ENCODE peak calls at places on chromosomes 7 and 10, in five cellular contexts. V is CD8-positive, alpha-beta T cell; S is neural crest cell; X is pancreas; O is esophagus squamous epithelium. E is an unnamed sample.

GRCh38 chr10:490891-491571 is 198.4 kb downstream of the DIP2C start:
- DNase-seq in V (no peak), S (no peak), X (no peak), O (no peak), E (peak)

GRCh38 chr10:96271017-96271815 is at the start of gene BLNK:
- DNase-seq in O (peak), S (no peak), V (no peak), X (peak), E (no peak)

GRCh38 chr10:73625004-73625883 is 16.0 kb downstream of the MYOZ1 start:
- DNase-seq in S (peak), O (no peak), V (no peak), X (no peak), E (peak)

GRCh38 chr7:47681241-47681810 is 99.4 kb upstream of the TNS3 start:
- DNase-seq in V (no peak), O (no peak), S (no peak), X (no peak), E (no peak)

GRCh38 chr10:43039629-43040481 is 37.0 kb upstream of the RET start:
- DNase-seq in V (no peak), S (no peak), X (no peak), O (no peak), E (no peak)

GRCh38 chr7:51315393-51316261 is 982 bp downstream of the COBL start:
- DNase-seq in S (peak), O (no peak), X (peak), V (no peak), E (peak)

GRCh38 chr10:31042670-31043069 is 11.0 kb upstream of the ZNF438 start:
- DNase-seq in X (no peak), V (no peak), O (no peak), S (no peak), E (no peak)

GRCh38 chr7:34837826-34838225 is 179.8 kb downstream of the NPSR1 start:
- DNase-seq in V (no peak), O (no peak), X (no peak), S (no peak), E (no peak)

GRCh38 chr7:134637441-134637840 is 9.2 kb upstream of the BPGM start:
- DNase-seq in O (no peak), V (no peak), X (no peak), S (no peak), E (no peak)

GRCh38 chr7:155667241-155667849 is 22.9 kb downstream of the RBM33 start:
- DNase-seq in S (no peak), V (no peak), O (no peak), X (no peak), E (no peak)

GRCh38 chr10:49827297-49827696 is 65.2 kb upstream of the OGDHL start:
- DNase-seq in X (no peak), S (no peak), O (no peak), V (no peak), E (no peak)

GRCh38 chr10:3000063-3000462 is 67.3 kb upstream of the PFKP start:
- DNase-seq in V (no peak), S (no peak), X (no peak), O (no peak), E (no peak)

GRCh38 chr7:20296444-20296843 is 34.3 kb upstream of the ITGB8 start:
- DNase-seq in S (no peak), O (no peak), V (no peak), X (no peak), E (no peak)

GRCh38 chr7:32476816-32477648 is 13.1 kb downstream of the LSM5 start:
- DNase-seq in X (no peak), O (no peak), V (no peak), S (no peak), E (no peak)

GRCh38 chr10:63206997-63207952 is 74.1 kb downstream of the NRBF2 start:
- DNase-seq in V (no peak), X (no peak), S (no peak), O (no peak), E (no peak)

GRCh38 chr10:12107781-12108180 is 21.7 kb upstream of the SEC61A2 start:
- DNase-seq in S (no peak), O (no peak), V (no peak), X (no peak), E (no peak)

GRCh38 chr10:15227611-15228372 is 59.3 kb upstream of the NMT2 start:
- DNase-seq in X (no peak), O (no peak), S (no peak), V (no peak), E (no peak)

GRCh38 chr10:106560925-106561640 is 603.4 kb downstream of the SORCS1 start:
- DNase-seq in X (no peak), S (no peak), V (no peak), O (no peak), E (no peak)

GRCh38 chr7:48173983-48174382 is 2.7 kb downstream of the ABCA13 start:
- DNase-seq in O (no peak), S (no peak), X (no peak), V (no peak), E (no peak)

GRCh38 chr10:100715445-100716385 is 29.7 kb upstream of the PAX2 start:
- DNase-seq in X (no peak), V (no peak), O (no peak), S (no peak), E (peak)

GRCh38 chr7:50739744-50740455 is 42.8 kb downstream of the GRB10 start:
- DNase-seq in S (no peak), X (peak), O (no peak), V (peak), E (no peak)

GRCh38 chr10:45470098-45471012 is 96.3 kb downstream of the ALOX5 start:
- DNase-seq in S (no peak), V (peak), X (no peak), O (no peak), E (no peak)

GRCh38 chr7:107164092-107164491 is 4.7 kb upstream of the HBP1 start:
- DNase-seq in O (no peak), V (no peak), S (no peak), X (no peak), E (no peak)

GRCh38 chr10:12922117-12922900 is 79.2 kb downstream of the CCDC3 start:
- DNase-seq in X (no peak), V (no peak), O (no peak), S (no peak), E (no peak)

GRCh38 chr7:19369806-19370205 is 224.6 kb upstream of the FERD3L start:
- DNase-seq in V (no peak), O (no peak), S (no peak), X (no peak), E (no peak)

GRCh38 chr7:117480978-117481377 is 1.2 kb downstream of the CFTR start:
- DNase-seq in S (no peak), O (no peak), V (no peak), X (no peak), E (no peak)

GRCh38 chr7:83677180-83677866 is 28.4 kb upstream of the SEMA3E start:
- DNase-seq in S (no peak), O (no peak), V (no peak), X (no peak), E (no peak)

GRCh38 chr7:36278767-36279171 is 110.9 kb upstream of the ANLN start:
- DNase-seq in S (no peak), V (no peak), X (no peak), O (no peak), E (no peak)

GRCh38 chr10:122458693-122459092 is 2.7 kb upstream of the HTRA1 start:
- DNase-seq in X (no peak), V (no peak), O (no peak), S (no peak), E (no peak)

GRCh38 chr10:78250313-78251040 is 216.8 kb downstream of the RPS24 start:
- DNase-seq in O (no peak), V (no peak), S (no peak), X (no peak), E (no peak)

GRCh38 chr10:89813546-89813945 is 112.2 kb downstream of the KIF20B start:
- DNase-seq in X (no peak), V (no peak), S (no peak), O (no peak), E (no peak)

GRCh38 chr7:111029574-111030357 is 61.2 kb upstream of the LRRN3 start:
- DNase-seq in S (no peak), V (no peak), O (no peak), X (no peak), E (no peak)

GRCh38 chr10:30058570-30059132 is 735 bp downstream of the JCAD start:
- DNase-seq in X (no peak), O (no peak), V (no peak), S (peak), E (peak)

GRCh38 chr7:4779118-4779517 is 3.7 kb downstream of the AP5Z1 start:
- DNase-seq in S (no peak), V (no peak), O (no peak), X (no peak), E (no peak)

GRCh38 chr7:158492372-158492771 is 95.3 kb downstream of the PTPRN2 start:
- DNase-seq in O (no peak), X (no peak), S (no peak), V (no peak), E (no peak)

GRCh38 chr10:48523212-48523819 is 81.6 kb downstream of the ARHGAP22 start:
- DNase-seq in X (peak), V (no peak), O (no peak), S (peak), E (peak)

GRCh38 chr10:100232101-100232500 is 2.7 kb upstream of the CHUK start:
- DNase-seq in S (no peak), V (no peak), O (no peak), X (no peak), E (no peak)

GRCh38 chr10:85147346-85148250 is 819.2 kb downstream of the CCSER2 start:
- DNase-seq in V (no peak), O (no peak), S (no peak), X (no peak), E (no peak)

GRCh38 chr10:73467210-73467609 is 28.6 kb downstream of the PPP3CB start:
- DNase-seq in S (no peak), V (no peak), O (no peak), X (no peak), E (no peak)

DNA sequence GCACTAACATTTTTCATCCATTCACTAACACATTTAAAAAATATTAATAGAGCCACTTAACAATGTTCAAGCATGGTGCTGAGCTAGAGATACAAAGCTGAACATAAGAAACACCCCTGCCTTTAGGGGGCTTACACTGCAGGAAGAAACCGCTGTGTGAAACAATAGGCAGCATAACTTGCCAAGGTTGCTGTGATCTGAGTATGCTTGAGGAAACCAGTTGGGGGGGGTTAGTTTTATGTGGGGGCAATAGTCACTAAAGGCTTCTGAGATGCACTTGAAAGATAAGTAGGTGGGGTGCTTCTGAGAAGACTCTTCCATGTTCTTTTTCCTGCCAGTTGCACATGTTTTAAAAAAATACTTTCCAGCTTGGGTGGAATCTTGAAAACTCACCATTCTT is 2.8 kb downstream of the RBM17 start:
- DNase-seq in O (no peak), S (no peak), V (no peak), X (no peak), E (no peak)
- TF ChIP-seq CTCF in O (no peak), S (no peak), V (no peak), X (no peak), E (no peak)

GRCh38 chr7:75776295-75776971 is 4.4 kb upstream of the CCL26 start:
- DNase-seq in S (no peak), V (peak), X (no peak), O (no peak), E (no peak)
- TF ChIP-seq CTCF in S (no peak), V (no peak), X (no peak), O (no peak), E (no peak)

DNA sequence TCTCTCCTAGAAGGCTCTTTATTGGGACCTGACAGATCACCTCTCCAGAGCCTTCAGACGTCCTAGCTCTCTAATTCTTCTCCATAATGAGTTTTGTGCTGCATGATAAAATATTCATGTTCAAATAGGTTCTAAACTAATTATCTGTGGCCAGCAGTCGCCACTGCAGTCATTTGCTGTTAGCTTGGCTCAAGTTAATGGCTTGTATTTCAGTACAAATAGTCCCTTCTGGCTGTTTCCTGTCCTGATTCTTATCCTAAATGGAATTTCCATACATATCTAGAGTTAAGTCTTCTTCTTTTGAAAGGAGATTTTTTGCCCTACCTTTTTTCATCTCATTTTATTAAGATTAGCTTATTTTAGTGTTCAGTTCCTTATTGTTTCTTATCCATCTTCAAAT is 303.2 kb downstream of the EXOC4 start:
- DNase-seq in O (no peak), S (no peak), V (no peak), X (no peak), E (no peak)
- TF ChIP-seq CTCF in O (no peak), S (no peak), V (no peak), X (no peak), E (no peak)

GRCh38 chr10:70683601-70684329 is 11.5 kb downstream of the ADAMTS14 start:
- DNase-seq in S (no peak), V (no peak), X (no peak), O (no peak), E (no peak)

GRCh38 chr10:70684841-70685457 is 12.6 kb downstream of the ADAMTS14 start:
- DNase-seq in O (no peak), V (no peak), S (no peak), X (no peak), E (no peak)

GRCh38 chr10:70684374-70684773 is 12.1 kb downstream of the ADAMTS14 start:
- DNase-seq in X (no peak), S (no peak), O (no peak), V (no peak), E (no peak)

GRCh38 chr10:70682920-70683600 is 10.8 kb downstream of the ADAMTS14 start:
- DNase-seq in S (no peak), V (no peak), O (no peak), X (no peak), E (no peak)

GRCh38 chr10:70685461-70685911 is 13.2 kb downstream of the ADAMTS14 start:
- DNase-seq in O (no peak), S (no peak), V (no peak), X (no peak), E (no peak)
- TF ChIP-seq CTCF in O (no peak), S (no peak), V (no peak), X (no peak), E (no peak)

GRCh38 chr7:105369944-105370343 is 18.8 kb downstream of the SRPK2 start:
- DNase-seq in V (no peak), S (no peak), O (no peak), X (no peak), E (no peak)
- TF ChIP-seq CTCF in V (no peak), S (no peak), O (no peak), X (no peak), E (no peak)

DNA sequence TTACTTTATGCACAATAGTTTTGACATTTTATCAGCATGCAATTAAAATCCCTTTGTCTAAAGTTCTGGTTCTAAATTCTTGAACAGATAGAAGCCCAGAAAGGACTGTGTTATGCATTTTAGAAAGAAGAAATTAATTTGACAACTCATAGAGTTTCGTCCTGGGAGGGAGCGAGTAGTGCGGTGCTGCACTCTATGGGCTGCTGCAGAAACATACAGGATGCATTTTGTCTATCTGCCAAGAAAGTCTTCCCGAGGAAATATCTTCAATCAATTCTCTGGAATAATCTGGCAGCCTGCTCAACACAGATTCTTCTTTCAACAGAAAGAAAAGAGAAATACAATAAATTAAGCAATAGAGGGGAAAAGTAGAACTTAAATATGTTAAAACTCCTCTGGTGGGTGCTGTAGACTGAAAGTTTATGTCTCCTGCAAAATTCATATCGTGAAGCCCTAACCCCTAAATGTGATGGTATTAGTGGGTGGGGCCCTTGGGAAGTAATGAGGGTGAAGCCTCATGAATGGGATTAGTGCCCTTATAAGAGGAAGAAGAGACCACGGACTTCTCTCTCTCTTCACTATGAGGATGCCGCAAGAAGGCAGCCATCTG is 39.0 kb upstream of the IFRD1 start:
- DNase-seq in O (no peak), S (no peak), V (no peak), X (no peak), E (peak)
- TF ChIP-seq CTCF in O (peak), S (peak), V (no peak), X (peak), E (no peak)

E was measured in glutamatergic neuron.